ENCODE peak calls at places on chromosome 17, in seven cellular contexts. Y is endothelial cell, D is AG09309, H is left lung, J is PC-3, C is cardiac fibroblast, B is B cell. G is an unnamed sample.

GRCh38 chr17:9837551-9838471 is 12.1 kb downstream of the GLP2R start:
- DNase-seq in Y (no peak), D (no peak), H (no peak), J (peak), C (peak), B (no peak), G (no peak)

GRCh38 chr17:357634-358033 is 5.0 kb upstream of the RPH3AL start:
- DNase-seq in Y (no peak), D (no peak), H (no peak), J (no peak), C (no peak), B (no peak), G (no peak)

GRCh38 chr17:7716901-7717755 is at the start of gene DNAH2:
- DNase-seq in Y (peak), D (peak), H (peak), J (peak), C (peak), B (no peak), G (peak)

GRCh38 chr17:8360751-8361150 is 15.8 kb downstream of the KRABD2 start:
- DNase-seq in Y (no peak), D (no peak), H (no peak), J (no peak), C (no peak), B (no peak), G (no peak)

GRCh38 chr17:28896884-28897768 is at the start of gene FLOT2:
- DNase-seq in Y (peak), D (no peak), H (peak), J (peak), C (peak), B (peak), G (peak)

GRCh38 chr17:28416703-28417311 is 10.8 kb upstream of the SLC46A1 start:
- DNase-seq in Y (peak), D (peak), H (peak), J (peak), C (peak), B (peak), G (peak)

GRCh38 chr17:38705803-38706624 is 941 bp downstream of the MLLT6 start:
- DNase-seq in Y (peak), D (no peak), H (peak), J (peak), C (peak), B (no peak), G (peak)

GRCh38 chr17:78522031-78522809 is 55.0 kb downstream of the DNAH17 start:
- DNase-seq in Y (no peak), D (no peak), H (no peak), J (no peak), C (no peak), B (no peak), G (no peak)

GRCh38 chr17:28950017-28950751 is 1.1 kb downstream of the PHF12 start:
- DNase-seq in Y (peak), D (no peak), H (peak), J (peak), C (peak), B (peak), G (peak)

GRCh38 chr17:29565643-29566472 is 979 bp downstream of the ABHD15 start:
- DNase-seq in Y (no peak), D (no peak), H (no peak), J (no peak), C (no peak), B (peak), G (peak)

GRCh38 chr17:39568710-39569109 is 39.0 kb downstream of the NEUROD2 start:
- DNase-seq in Y (no peak), D (no peak), H (no peak), J (no peak), C (no peak), B (no peak), G (no peak)

GRCh38 chr17:58330544-58330996 is 2.0 kb upstream of the TSPOAP1 start:
- DNase-seq in Y (no peak), D (no peak), H (no peak), J (no peak), C (no peak), B (peak), G (peak)

GRCh38 chr17:78179372-78179771 is 7.5 kb downstream of the TK1 start:
- DNase-seq in Y (no peak), D (peak), H (peak), J (peak), C (peak), B (no peak), G (no peak)

GRCh38 chr17:13099906-13100305 is 82.1 kb upstream of the ELAC2 start:
- DNase-seq in Y (no peak), D (no peak), H (no peak), J (no peak), C (no peak), B (no peak), G (no peak)

GRCh38 chr17:21297026-21297520 is 12.6 kb downstream of the MAP2K3 start:
- DNase-seq in Y (no peak), D (no peak), H (no peak), J (no peak), C (no peak), B (no peak), G (no peak)

GRCh38 chr17:789160-789840 is 7.1 kb downstream of the MRM3 start:
- DNase-seq in Y (no peak), D (no peak), H (no peak), J (no peak), C (no peak), B (no peak), G (no peak)

GRCh38 chr17:42389135-42389417 is 834 bp upstream of the STAT3 start:
- DNase-seq in Y (no peak), D (no peak), H (no peak), J (no peak), C (no peak), B (no peak), G (peak)

GRCh38 chr17:41624208-41625101 is at the start of gene KRT17:
- DNase-seq in Y (no peak), D (no peak), H (no peak), J (peak), C (no peak), B (no peak), G (no peak)

GRCh38 chr17:64041912-64042311 is 21.5 kb upstream of the ICAM2 start:
- DNase-seq in Y (no peak), D (no peak), H (no peak), J (no peak), C (no peak), B (no peak), G (no peak)

GRCh38 chr17:58577696-58578095 is 63.3 kb upstream of the MTMR4 start:
- DNase-seq in Y (peak), D (peak), H (peak), J (peak), C (peak), B (peak), G (peak)

GRCh38 chr17:3770471-3770870 is 30.5 kb downstream of the ITGAE start:
- DNase-seq in Y (no peak), D (no peak), H (no peak), J (no peak), C (no peak), B (peak), G (peak)

GRCh38 chr17:47990962-47991731 is 20.2 kb downstream of the CDK5RAP3 start:
- DNase-seq in Y (no peak), D (no peak), H (no peak), J (no peak), C (peak), B (no peak), G (no peak)

GRCh38 chr17:69779378-69780214 is 295.4 kb upstream of the KCNJ16 start:
- DNase-seq in Y (no peak), D (no peak), H (no peak), J (peak), C (peak), B (no peak), G (no peak)

GRCh38 chr17:2830678-2831077 is 34.4 kb downstream of the RAP1GAP2 start:
- DNase-seq in Y (no peak), D (no peak), H (no peak), J (no peak), C (no peak), B (no peak), G (no peak)

GRCh38 chr17:8151641-8152111 is 528 bp downstream of the PER1 start:
- DNase-seq in Y (peak), D (no peak), H (peak), J (peak), C (peak), B (no peak), G (peak)

GRCh38 chr17:28426081-28426519 is 20.1 kb upstream of the SLC46A1 start:
- DNase-seq in Y (peak), D (no peak), H (no peak), J (peak), C (peak), B (no peak), G (no peak)

GRCh38 chr17:2996208-2996855 is 67.1 kb downstream of the OR1D5 start:
- DNase-seq in Y (no peak), D (no peak), H (no peak), J (no peak), C (peak), B (no peak), G (no peak)

DNA sequence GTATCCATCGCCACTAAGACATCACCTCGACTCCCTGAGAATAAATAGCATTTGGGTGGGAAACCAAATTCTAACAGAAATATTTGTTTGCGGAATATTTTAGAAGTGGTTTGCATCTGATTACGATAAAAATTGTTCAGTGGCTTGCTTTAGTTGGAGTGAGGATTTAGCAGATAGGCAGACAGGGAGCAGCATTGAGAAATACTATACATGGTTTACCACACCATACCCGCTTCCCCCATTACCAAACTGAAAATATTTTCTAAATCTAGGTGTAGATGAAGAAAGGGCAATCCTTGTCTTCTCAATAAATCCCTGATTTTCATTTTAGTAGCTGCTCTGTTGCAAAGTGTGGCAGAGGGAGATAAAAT is 895 bp upstream of the BAHCC1 start:
- DNase-seq in Y (no peak), D (no peak), H (no peak), J (peak), C (no peak), B (no peak), G (no peak)
- TF ChIP-seq CTCF in Y (peak), D (peak), H (no peak), J (no peak), C (no peak), B (no peak), G (no peak)

GRCh38 chr17:11797803-11798202 is 199.5 kb downstream of the ZNF18 start:
- DNase-seq in Y (no peak), D (no peak), H (no peak), J (no peak), C (no peak), B (no peak), G (no peak)
- TF ChIP-seq CTCF in Y (no peak), D (no peak), H (no peak), J (peak), C (peak), B (no peak), G (peak)

GRCh38 chr17:43531955-43532354 is 14.2 kb downstream of the ETV4 start:
- DNase-seq in Y (no peak), D (no peak), H (no peak), J (peak), C (no peak), B (no peak), G (peak)

GRCh38 chr17:43531082-43531378 is 15.1 kb downstream of the ETV4 start:
- DNase-seq in Y (no peak), D (no peak), H (no peak), J (no peak), C (no peak), B (no peak), G (no peak)

GRCh38 chr17:43528988-43529814 is 16.9 kb downstream of the ETV4 start:
- DNase-seq in Y (no peak), D (no peak), H (no peak), J (no peak), C (no peak), B (no peak), G (no peak)

GRCh38 chr17:43529977-43530302 is 16.2 kb downstream of the ETV4 start:
- DNase-seq in Y (no peak), D (no peak), H (no peak), J (no peak), C (no peak), B (no peak), G (no peak)

DNA sequence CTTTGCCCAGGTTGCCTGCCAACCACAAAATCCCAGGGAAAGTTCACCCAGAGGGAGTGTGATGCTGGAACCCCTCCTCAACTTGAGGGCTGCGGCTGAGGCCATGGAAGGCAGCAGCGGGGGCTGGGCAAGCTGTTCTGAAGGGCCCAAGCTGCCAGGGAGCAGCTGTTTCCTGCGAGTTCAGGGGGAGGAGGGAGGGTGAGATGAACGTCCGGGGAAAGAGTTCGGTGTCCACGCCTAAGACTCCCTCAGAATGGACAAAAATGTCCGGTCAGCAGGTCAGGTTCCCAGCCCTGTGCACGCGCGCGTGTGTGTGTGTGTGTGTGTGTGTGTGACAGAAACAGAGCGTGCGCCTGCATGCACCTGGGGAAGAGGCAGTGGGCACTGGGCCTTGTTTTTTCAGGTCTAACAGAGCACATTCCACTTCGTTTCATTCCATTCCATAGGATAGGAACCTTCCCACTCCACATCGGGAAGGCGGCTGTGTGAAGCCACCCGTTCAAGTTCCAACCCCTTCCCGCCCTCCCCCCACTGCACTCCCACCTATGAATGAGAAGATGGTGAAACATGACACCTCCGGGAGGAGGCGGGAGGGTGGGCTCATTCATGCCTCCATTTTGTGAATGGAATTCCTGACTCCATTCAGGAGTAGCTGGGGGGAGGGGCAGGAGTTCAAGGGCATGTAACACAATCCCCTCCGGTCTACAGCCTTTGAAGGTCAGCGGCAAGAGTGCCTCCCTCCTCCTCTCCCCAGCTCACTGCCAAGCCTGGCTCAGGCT is 15.6 kb downstream of the ETV4 start:
- DNase-seq in Y (peak), D (no peak), H (peak), J (no peak), C (peak), B (no peak), G (no peak)
- TF ChIP-seq CTCF in Y (no peak), D (no peak), H (no peak), J (no peak), C (no peak), B (no peak), G (no peak)

GRCh38 chr17:80388175-80388574 is 26.8 kb upstream of the ENDOV start:
- DNase-seq in Y (no peak), D (no peak), H (no peak), J (no peak), C (no peak), B (no peak), G (no peak)
- TF ChIP-seq CTCF in Y (no peak), D (no peak), H (no peak), J (peak), C (no peak), B (no peak), G (no peak)

GRCh38 chr17:76056882-76057281 is 15.4 kb downstream of the SRP68 start:
- DNase-seq in Y (no peak), D (no peak), H (no peak), J (no peak), C (no peak), B (no peak), G (no peak)
- TF ChIP-seq CTCF in Y (no peak), D (no peak), H (no peak), J (peak), C (no peak), B (no peak), G (no peak)

GRCh38 chr17:19318611-19319010 is 43.9 kb downstream of the B9D1 start:
- DNase-seq in Y (no peak), D (no peak), H (no peak), J (no peak), C (no peak), B (no peak), G (no peak)

GRCh38 chr17:19319771-19320505 is 42.6 kb downstream of the B9D1 start:
- DNase-seq in Y (no peak), D (no peak), H (no peak), J (no peak), C (no peak), B (no peak), G (no peak)

GRCh38 chr17:19316756-19317358 is 45.7 kb downstream of the B9D1 start:
- DNase-seq in Y (no peak), D (no peak), H (no peak), J (no peak), C (no peak), B (no peak), G (no peak)

GRCh38 chr17:19315104-19315503 is 47.4 kb downstream of the B9D1 start:
- DNase-seq in Y (no peak), D (no peak), H (no peak), J (no peak), C (no peak), B (no peak), G (no peak)

GRCh38 chr17:19317359-19318095 is 45.0 kb downstream of the B9D1 start:
- DNase-seq in Y (peak), D (no peak), H (no peak), J (no peak), C (peak), B (peak), G (no peak)
- TF ChIP-seq CTCF in Y (no peak), D (no peak), H (no peak), J (peak), C (peak), B (peak), G (no peak)

GRCh38 chr17:49859991-49860953 is 12.4 kb upstream of the TAC4 start:
- DNase-seq in Y (no peak), D (no peak), H (peak), J (peak), C (no peak), B (no peak), G (no peak)
- TF ChIP-seq CTCF in Y (no peak), D (no peak), H (no peak), J (peak), C (no peak), B (no peak), G (no peak)

GRCh38 chr17:75844530-75845057 is 390 bp upstream of the UNC13D start:
- DNase-seq in Y (no peak), D (no peak), H (peak), J (peak), C (no peak), B (no peak), G (peak)

GRCh38 chr17:75846701-75847594 is 2.7 kb upstream of the UNC13D start:
- DNase-seq in Y (no peak), D (no peak), H (no peak), J (no peak), C (no peak), B (no peak), G (no peak)

GRCh38 chr17:75843577-75844529 is at the start of gene UNC13D:
- DNase-seq in Y (no peak), D (no peak), H (peak), J (peak), C (no peak), B (peak), G (peak)

GRCh38 chr17:75845933-75846700 is 1.9 kb upstream of the UNC13D start:
- DNase-seq in Y (no peak), D (no peak), H (no peak), J (peak), C (no peak), B (no peak), G (no peak)

DNA sequence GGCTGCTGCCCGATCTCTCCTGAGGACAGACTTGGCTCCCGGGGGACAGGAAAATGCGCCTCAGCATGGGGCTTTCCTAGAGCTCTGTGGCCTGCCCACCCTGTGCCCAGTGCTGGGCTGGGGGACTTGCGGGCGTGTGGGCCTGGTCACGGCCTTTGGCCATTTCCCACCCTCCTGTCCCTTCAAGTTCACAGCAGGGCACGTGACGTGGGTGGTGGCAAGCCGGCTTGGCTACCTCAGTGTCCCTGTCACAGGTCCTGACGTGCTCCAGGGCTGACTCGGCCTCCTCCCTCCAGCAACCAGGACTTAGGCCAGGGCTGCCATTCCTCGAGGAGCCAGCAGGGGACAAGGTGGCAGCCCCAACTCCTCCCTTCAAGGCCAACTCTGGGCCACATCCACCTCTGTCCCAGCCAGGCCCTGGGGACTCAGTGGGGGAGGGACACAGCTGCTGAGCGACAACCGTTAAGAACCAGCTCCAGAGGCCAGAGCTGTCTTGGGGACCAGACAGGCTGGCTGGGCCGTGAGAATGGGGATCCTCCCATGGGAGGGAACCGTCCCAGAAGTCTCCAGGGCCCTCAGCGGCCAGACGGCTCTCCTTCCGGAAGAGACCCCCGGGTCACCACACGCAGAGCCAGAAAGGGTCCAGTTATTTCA is 981 bp upstream of the UNC13D start:
- DNase-seq in Y (peak), D (no peak), H (peak), J (peak), C (peak), B (peak), G (peak)
- TF ChIP-seq CTCF in Y (peak), D (peak), H (peak), J (peak), C (peak), B (peak), G (peak)

GRCh38 chr17:32348483-32348800 is 1.5 kb upstream of the ZNF207 start:
- DNase-seq in Y (no peak), D (no peak), H (no peak), J (no peak), C (no peak), B (no peak), G (no peak)

GRCh38 chr17:32349854-32350661 is at the start of gene ZNF207:
- DNase-seq in Y (peak), D (peak), H (peak), J (peak), C (peak), B (peak), G (peak)

GRCh38 chr17:32349503-32349853 is 479 bp upstream of the ZNF207 start:
- DNase-seq in Y (no peak), D (no peak), H (no peak), J (peak), C (peak), B (no peak), G (no peak)

GRCh38 chr17:32345953-32346600 is 3.9 kb upstream of the ZNF207 start:
- DNase-seq in Y (no peak), D (no peak), H (no peak), J (no peak), C (no peak), B (no peak), G (no peak)

GRCh38 chr17:32350662-32351418 is 883 bp downstream of the ZNF207 start:
- DNase-seq in Y (peak), D (no peak), H (no peak), J (peak), C (peak), B (no peak), G (peak)
- TF ChIP-seq CTCF in Y (no peak), D (no peak), H (no peak), J (no peak), C (no peak), B (no peak), G (no peak)

GRCh38 chr17:74861554-74862107 is 1.9 kb upstream of the GRIN2C start:
- DNase-seq in Y (no peak), D (no peak), H (no peak), J (no peak), C (no peak), B (no peak), G (no peak)

GRCh38 chr17:74860229-74860998 is 729 bp upstream of the GRIN2C start:
- DNase-seq in Y (no peak), D (no peak), H (no peak), J (no peak), C (no peak), B (no peak), G (peak)

GRCh38 chr17:74860999-74861553 is 1.4 kb upstream of the GRIN2C start:
- DNase-seq in Y (no peak), D (no peak), H (no peak), J (no peak), C (no peak), B (no peak), G (no peak)

GRCh38 chr17:74858672-74859438 is 830 bp downstream of the GRIN2C start:
- DNase-seq in Y (no peak), D (no peak), H (no peak), J (no peak), C (no peak), B (no peak), G (no peak)

GRCh38 chr17:74859439-74860228 is at the start of gene GRIN2C:
- DNase-seq in Y (peak), D (no peak), H (no peak), J (no peak), C (no peak), B (no peak), G (no peak)
- TF ChIP-seq CTCF in Y (peak), D (no peak), H (peak), J (peak), C (no peak), B (peak), G (peak)

G was measured in activated CD8-positive, alpha-beta T cell treated with anti-CD3 and anti-CD28 coated beads for 36 hours.